ENCODE peak calls at places on chromosomes 13 and 19, in six cellular contexts. V, P, J, A, G and N are unnamed samples. For H3K36me3, the result is how much of the 10 kb centered on the place peaks cover.

GRCh38 chr13:95261956-95262355 is 39.3 kb downstream of the ABCC4 start:
- DNase-seq in V (no peak), P (no peak), J (no peak), A (no peak), G (no peak), N (no peak)

GRCh38 chr19:18637644-18638630 is 1.1 kb downstream of the KLHL26 start:
- DNase-seq in V (peak), P (peak), J (peak), A (no peak), G (peak), N (no peak)

GRCh38 chr13:110445183-110445582 is 116.3 kb downstream of the RAB20 start:
- DNase-seq in V (no peak), P (no peak), J (no peak), A (no peak), G (no peak), N (no peak)

GRCh38 chr19:13071444-13072205 is 31.0 kb downstream of the LYL1 start:
- DNase-seq in V (no peak), P (no peak), J (no peak), A (no peak), G (no peak), N (no peak)

GRCh38 chr13:104314926-104315535 is 1248.8 kb upstream of the SLC10A2 start:
- DNase-seq in V (peak), P (no peak), J (no peak), A (no peak), G (no peak), N (no peak)

GRCh38 chr19:45499196-45500180 is 1.2 kb downstream of the PPM1N start:
- DNase-seq in V (peak), P (peak), J (no peak), A (peak), G (no peak), N (peak)

GRCh38 chr13:25860862-25861261 is 191.0 kb downstream of the SHISA2 start:
- DNase-seq in V (peak), P (no peak), J (no peak), A (no peak), G (no peak), N (no peak)

GRCh38 chr19:2425622-2426581 is 1.5 kb downstream of the TIMM13 start:
- DNase-seq in V (no peak), P (no peak), J (no peak), A (no peak), G (no peak), N (no peak)

GRCh38 chr13:110555601-110556223 is 5.8 kb downstream of the RAB20 start:
- DNase-seq in V (peak), P (no peak), J (peak), A (no peak), G (no peak), N (no peak)

GRCh38 chr13:70784590-70784989 is 676.3 kb upstream of the KLHL1 start:
- DNase-seq in V (no peak), P (no peak), J (no peak), A (no peak), G (no peak), N (no peak)

DNA sequence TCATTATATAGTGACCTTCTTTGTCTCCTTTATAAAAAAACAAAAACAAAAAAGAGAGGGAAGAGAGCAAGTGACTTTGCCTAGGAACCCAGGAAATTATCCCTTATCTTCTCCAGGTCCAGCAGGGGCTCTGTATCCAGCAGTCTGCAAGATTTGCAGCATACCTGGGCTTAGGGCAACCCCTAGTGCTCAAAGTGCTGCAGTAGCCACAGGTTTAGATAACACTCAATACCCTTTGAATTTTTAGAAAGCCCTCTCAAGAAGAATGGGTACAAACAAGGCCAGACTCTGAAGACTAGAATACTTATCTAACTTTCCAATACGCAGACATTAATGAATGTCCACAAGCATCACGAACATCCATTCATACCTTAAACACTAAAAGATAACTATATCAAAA is 43.2 kb downstream of the CCNA1 start:
- DNase-seq in V (peak), P (peak), J (no peak), A (peak), G (no peak), N (peak)
- TF ChIP-seq CTCF in V (peak), P (peak), J (no peak), A (peak), G (no peak), N (peak)

GRCh38 chr13:31912641-31913401 is 118.8 kb upstream of the FRY start:
- DNase-seq in V (peak), P (no peak), J (no peak), A (peak), G (no peak), N (no peak)

GRCh38 chr13:31914843-31915242 is 116.7 kb upstream of the FRY start:
- DNase-seq in V (no peak), P (no peak), J (no peak), A (no peak), G (no peak), N (no peak)

GRCh38 chr13:31909889-31910551 is 121.6 kb upstream of the FRY start:
- DNase-seq in V (peak), P (peak), J (peak), A (peak), G (peak), N (peak)

GRCh38 chr13:31910633-31911032 is 120.9 kb upstream of the FRY start:
- DNase-seq in V (no peak), P (no peak), J (no peak), A (no peak), G (no peak), N (no peak)

GRCh38 chr13:31913459-31913858 is 118.1 kb upstream of the FRY start:
- DNase-seq in V (no peak), P (no peak), J (no peak), A (no peak), G (no peak), N (no peak)
- TF ChIP-seq EZH2phosphoT487 in V (no peak), P (no peak), J (no peak), A (no peak), G (no peak), N (no peak)

GRCh38 chr19:55386515-55386947 is 799 bp downstream of the RPL28 start:
- DNase-seq in V (no peak), P (no peak), J (no peak), A (no peak), G (no peak), N (no peak)

GRCh38 chr19:55385236-55385748 is 440 bp upstream of the RPL28 start:
- DNase-seq in V (peak), P (peak), J (peak), A (peak), G (peak), N (peak)

GRCh38 chr19:55384576-55385235 is 614 bp upstream of the TMEM238 start:
- DNase-seq in V (no peak), P (peak), J (no peak), A (peak), G (no peak), N (no peak)

GRCh38 chr19:55383789-55384575 is at the start of gene TMEM238:
- DNase-seq in V (peak), P (peak), J (peak), A (peak), G (no peak), N (peak)

DNA sequence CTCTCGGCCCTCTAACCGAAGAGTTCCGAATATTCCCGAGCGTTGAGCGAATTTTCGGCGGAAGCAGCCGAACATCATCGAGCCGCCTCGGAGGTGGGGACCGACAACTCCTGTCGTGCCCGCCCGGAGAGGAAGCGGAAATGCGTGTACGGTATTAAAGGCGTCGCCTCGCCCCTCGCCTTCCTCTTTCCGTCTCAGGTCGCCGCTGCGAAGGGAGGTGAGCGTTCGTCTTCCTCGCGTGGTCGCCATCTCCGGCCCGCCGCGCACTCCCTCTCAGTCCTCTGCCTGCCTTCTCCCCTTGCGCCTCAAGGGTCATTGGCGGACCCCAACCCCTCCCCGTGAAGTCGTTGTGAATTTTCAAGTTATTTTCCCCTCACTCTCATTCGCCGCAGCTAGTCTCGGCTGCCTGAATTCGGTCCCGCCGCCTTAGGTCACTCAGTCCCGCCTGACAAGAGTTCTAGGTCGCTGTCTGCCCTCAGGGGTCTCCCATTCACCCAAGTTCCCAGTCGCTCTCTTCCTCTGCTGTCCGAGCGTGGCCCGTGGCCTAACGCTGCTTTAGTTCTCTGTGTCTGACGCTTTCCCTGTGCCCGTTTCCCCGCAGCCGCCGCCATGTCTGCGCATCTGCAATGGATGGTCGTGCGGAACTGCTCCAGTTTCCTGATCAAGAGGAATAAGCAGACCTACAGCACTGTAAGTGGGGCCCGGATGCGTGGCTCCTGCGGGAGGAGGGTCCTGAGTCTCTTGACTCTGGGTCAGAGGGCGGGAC is at the start of gene RPL28:
- DNase-seq in V (peak), P (peak), J (peak), A (peak), G (peak), N (peak)
- H3K36me3 ChIP-seq in V (under half), P (under half), J (under half), A (under half), G (under half), N (under half)

GRCh38 chr19:50518091-50519005 is 4.6 kb upstream of the ASPDH start:
- DNase-seq in V (no peak), P (peak), J (no peak), A (no peak), G (no peak), N (no peak)
- TF ChIP-seq CTCF in V (peak), P (peak), J (peak), A (peak), G (peak), N (peak)

DNA sequence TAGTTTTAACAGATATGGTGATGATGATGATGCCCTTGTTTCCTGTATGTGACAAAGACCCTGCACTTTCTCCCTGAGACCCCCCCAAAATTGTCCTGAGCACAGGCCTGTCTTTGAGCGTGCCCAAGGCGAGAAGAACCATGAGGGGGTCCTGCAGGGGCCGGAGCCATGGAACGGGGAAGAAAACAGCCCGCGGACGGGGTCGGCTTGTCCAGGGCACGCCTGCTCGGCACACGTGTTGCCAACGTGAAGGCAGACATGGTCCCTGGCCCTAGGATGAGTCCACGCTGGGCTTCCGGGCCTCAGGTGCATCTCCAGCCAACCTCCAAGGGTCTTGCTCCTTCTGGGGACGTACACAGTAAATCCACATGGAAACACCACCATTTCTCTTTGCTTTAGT is 90.8 kb downstream of the SLC7A1 start:
- DNase-seq in V (no peak), P (no peak), J (no peak), A (no peak), G (no peak), N (no peak)
- TF ChIP-seq EZH2phosphoT487 in V (no peak), P (no peak), J (no peak), A (no peak), G (no peak), N (no peak)

GRCh38 chr19:34416021-34416545 is 11.9 kb downstream of the PDCD2L start:
- DNase-seq in V (no peak), P (no peak), J (no peak), A (no peak), G (no peak), N (no peak)
- H3K36me3 ChIP-seq in V (under half), P (under half), J (under half), A (under half), G (under half), N (under half)

GRCh38 chr13:27961227-27962085 is 7.7 kb downstream of the CDX2 start:
- DNase-seq in V (no peak), P (peak), J (no peak), A (peak), G (no peak), N (no peak)

GRCh38 chr13:27959976-27960361 is 9.1 kb downstream of the CDX2 start:
- DNase-seq in V (no peak), P (no peak), J (no peak), A (no peak), G (no peak), N (no peak)

GRCh38 chr13:27958928-27959539 is 10.1 kb downstream of the CDX2 start:
- DNase-seq in V (no peak), P (no peak), J (no peak), A (no peak), G (no peak), N (no peak)

GRCh38 chr13:27962128-27962841 is 6.8 kb downstream of the CDX2 start:
- DNase-seq in V (no peak), P (peak), J (no peak), A (peak), G (no peak), N (peak)

DNA sequence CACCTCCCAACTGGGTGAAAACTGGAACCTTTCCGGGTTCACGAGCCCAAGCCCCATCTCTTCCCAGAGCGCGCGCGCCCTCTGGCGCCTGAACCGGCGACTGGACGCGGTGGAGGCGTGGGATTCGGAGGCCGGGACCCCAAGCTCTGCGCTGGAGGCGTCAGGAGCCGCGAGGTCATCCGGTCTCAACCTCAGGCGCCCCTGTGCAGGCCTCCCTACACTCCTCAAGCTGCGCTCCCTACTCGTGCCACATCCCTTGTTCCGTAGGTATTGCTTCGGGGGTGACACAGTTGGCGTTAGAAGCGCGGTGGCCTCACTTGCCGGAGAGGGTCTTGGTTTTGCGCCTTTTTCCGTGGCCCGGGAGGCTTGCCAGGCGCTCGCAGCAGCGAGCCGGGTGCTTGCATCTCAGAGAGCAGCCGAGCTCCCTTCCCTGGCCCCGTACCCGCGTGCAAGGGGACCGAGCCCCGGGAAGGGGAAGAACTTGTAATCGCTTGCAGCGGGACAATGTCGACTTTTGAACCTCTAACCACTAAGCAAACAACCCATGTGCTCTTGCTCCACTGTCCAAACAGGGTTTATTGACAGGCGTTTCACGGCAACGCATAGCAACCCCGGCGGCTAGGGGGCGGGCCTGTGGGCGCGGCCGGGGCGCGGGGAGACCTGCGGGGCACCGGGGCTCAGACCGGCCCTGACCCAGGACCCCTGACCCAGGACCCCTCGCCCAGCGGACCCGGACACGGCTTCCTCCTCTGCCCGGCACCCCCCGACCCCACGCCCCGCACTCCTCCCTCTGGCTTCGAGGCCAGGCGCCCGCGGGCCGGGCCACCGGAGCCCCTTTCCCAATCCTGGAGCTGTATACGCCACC is 8.5 kb downstream of the CDX2 start:
- DNase-seq in V (peak), P (peak), J (peak), A (peak), G (no peak), N (peak)
- TF ChIP-seq CTCF in V (peak), P (peak), J (peak), A (peak), G (peak), N (peak)

DNA sequence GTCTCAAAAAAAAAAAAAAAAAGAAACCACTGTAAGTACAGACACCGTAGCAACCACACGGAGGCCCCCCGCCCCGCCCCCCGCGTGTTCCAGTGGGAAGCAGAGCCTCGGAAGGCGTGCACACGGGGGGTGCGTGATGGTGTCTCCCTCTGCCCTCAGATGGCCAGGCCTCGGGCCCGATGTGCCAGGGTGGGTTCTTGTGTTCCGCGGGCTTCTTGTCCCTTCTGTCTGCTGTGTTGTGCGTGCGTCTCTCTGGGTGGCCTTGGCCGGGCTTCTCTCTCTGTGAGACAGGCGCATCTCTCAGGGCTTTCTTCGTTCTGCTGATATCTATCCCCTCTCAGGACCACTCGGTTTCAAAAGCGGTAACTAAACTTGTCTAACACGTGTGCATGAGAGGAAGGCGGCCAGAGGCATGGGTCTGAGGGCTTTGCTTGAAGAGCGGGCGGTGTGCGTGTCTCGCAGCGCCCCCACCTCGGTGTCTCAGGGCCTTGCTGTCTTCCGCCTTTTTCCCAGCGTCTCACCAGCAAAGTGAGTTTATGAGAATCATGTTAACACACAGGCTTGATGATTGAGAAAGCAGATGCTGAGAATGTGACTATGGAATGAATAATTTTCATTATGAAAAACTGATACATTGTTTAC is 12.6 kb downstream of the ATP11A start:
- DNase-seq in V (no peak), P (no peak), J (no peak), A (no peak), G (no peak), N (no peak)
- TF ChIP-seq EZH2phosphoT487 in V (no peak), P (no peak), J (no peak), A (no peak), G (no peak), N (no peak)

DNA sequence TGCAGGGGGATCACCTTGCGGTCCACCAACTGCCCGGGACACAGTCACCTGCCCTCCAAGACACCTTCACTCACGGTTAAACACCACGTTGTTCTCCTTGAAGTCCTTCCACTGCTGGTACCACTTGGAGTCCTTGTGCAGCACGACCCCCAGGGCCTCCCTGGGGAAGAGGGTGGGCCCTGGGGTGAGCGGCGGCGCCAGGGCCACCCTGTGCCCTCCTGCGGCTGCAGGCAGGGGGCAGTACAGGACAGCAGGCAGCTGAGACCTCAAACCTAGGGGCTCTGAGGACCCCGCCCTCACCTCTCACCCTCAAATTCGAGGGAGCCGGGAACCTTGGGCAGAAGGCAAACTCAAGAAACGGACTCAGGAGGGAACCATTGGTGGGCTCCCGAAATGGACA is 7.5 kb upstream of the CTXN1 start:
- DNase-seq in V (no peak), P (peak), J (no peak), A (peak), G (no peak), N (no peak)
- H3K36me3 ChIP-seq in V (half or more), P (under half), J (under half), A (under half), G (under half), N (under half)